ENCODE peak calls at places on chromosome 15, in seven cellular contexts. O, S, E, K, Z, X and Y are unnamed samples.

GRCh38 chr15:101293122-101293521 is 1.9 kb downstream of the SNRPA1 start:
- DNase-seq in O (no peak), S (no peak), E (no peak), K (no peak), Z (no peak), X (no peak), Y (peak)

GRCh38 chr15:41498657-41499056 is 5.0 kb downstream of the ITPKA start:
- DNase-seq in O (no peak), S (no peak), E (no peak), K (no peak), Z (no peak), X (no peak), Y (no peak)

GRCh38 chr15:80641384-80641783 is 53.7 kb upstream of the ABHD17C start:
- DNase-seq in O (no peak), S (no peak), E (no peak), K (no peak), Z (no peak), X (no peak), Y (no peak)

GRCh38 chr15:65369651-65370050 is 8.2 kb downstream of the IGDCC3 start:
- DNase-seq in O (no peak), S (no peak), E (no peak), K (no peak), Z (peak), X (peak), Y (no peak)

GRCh38 chr15:73265536-73266153 is 103.1 kb downstream of the HCN4 start:
- DNase-seq in O (no peak), S (peak), E (no peak), K (no peak), Z (peak), X (peak), Y (peak)

GRCh38 chr15:75069301-75069925 is 46.0 kb downstream of the PPCDC start:
- DNase-seq in O (peak), S (no peak), E (peak), K (no peak), Z (no peak), X (no peak), Y (peak)

GRCh38 chr15:40090774-40091455 is 17.8 kb downstream of the BMF start:
- DNase-seq in O (no peak), S (no peak), E (no peak), K (no peak), Z (no peak), X (no peak), Y (no peak)

GRCh38 chr15:77826006-77826695 is 193.4 kb upstream of the LINGO1 start:
- DNase-seq in O (no peak), S (no peak), E (no peak), K (no peak), Z (no peak), X (no peak), Y (no peak)

GRCh38 chr15:94232107-94232506 is 746 bp downstream of the MCTP2 start:
- DNase-seq in O (no peak), S (no peak), E (no peak), K (no peak), Z (no peak), X (no peak), Y (no peak)

DNA sequence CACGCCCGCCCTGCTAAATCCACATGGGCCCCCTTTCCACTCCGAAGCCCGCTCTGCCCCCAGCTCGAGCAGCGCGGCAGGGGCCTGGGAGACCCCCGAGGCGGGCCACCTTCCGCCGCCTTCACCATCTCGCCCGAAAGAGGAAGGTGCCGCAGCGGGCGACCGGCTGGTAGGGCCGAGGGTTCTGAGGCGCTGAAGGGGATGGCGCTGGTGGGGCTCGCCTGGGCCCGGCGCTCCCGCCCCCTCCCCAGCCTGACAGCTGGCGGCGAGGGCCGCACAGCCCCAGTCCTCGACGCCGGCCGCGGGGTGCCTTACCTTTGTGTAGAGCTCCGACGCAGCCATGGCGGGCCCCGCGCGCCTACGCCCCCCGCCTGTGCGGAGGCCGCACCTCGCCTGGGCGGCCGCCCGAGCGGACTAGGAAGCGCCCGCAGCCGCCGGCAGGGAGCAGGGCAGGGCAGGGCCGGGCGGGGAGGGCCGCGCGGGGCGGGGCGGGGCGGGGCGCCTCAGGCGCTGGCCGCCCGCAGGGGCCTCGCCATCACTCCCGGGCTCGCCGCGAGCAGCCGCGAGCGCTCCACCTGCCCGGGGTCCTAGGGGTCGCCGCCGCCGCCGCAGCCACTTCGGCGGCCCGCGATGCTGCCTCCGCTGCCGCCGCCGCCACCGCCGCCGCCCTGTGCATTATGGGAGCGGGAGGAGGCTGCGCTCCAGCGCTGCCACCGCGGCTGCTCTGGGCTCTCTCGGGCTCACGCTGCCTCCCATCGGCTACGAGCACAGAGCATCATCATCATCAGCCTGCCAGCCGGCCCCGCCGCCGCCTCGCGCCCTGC is at the start of gene MYO5A:
- DNase-seq in O (peak), S (peak), E (peak), K (peak), Z (peak), X (peak), Y (peak)
- TF ChIP-seq CTCF in O (peak), S (no peak), E (no peak), K (no peak), Z (no peak), X (no peak), Y (peak)

DNA sequence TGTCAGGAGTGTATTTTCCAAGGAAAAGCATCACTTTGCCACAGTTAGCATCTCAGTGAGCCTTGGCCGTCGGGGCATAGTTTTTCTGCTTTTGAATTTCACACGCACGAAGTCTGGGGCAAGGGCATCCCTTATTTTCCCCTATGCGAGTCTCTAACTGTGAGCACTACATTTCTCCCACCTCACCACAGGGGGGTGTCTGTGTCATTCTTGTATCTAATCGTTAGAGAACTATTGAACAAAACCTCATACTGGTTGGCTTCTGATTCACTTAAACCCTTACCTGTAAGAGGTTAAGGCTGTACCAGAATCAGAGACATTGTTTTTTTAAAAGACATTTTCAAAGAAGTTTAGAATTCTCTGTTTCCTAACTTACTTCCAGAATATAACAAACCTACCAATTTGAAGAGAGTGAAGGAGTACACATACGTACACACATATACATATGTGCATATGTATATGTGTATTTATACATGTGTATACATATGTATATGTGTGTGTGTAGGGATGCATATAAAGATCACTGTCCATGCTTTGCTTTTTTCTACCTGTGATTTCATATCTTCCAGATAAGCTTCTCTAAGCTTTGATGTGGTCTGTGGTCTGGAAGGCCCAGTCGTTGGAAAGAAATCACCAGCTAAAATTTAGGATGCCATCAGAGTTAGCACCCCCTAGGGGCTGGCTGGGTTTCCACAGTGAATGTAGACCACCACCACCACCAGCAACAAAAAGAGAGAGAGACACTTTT is 49.4 kb downstream of the MYZAP start:
- DNase-seq in O (no peak), S (peak), E (no peak), K (peak), Z (no peak), X (no peak), Y (peak)
- TF ChIP-seq CTCF in O (peak), S (peak), E (peak), K (peak), Z (peak), X (peak), Y (peak)

GRCh38 chr15:31489801-31490646 is 163.4 kb downstream of the KLF13 start:
- DNase-seq in O (peak), S (peak), E (no peak), K (no peak), Z (peak), X (no peak), Y (peak)
- TF ChIP-seq CTCF in O (peak), S (peak), E (peak), K (peak), Z (peak), X (peak), Y (peak)

GRCh38 chr15:83398591-83398990 is 48.5 kb upstream of the SH3GL3 start:
- DNase-seq in O (no peak), S (no peak), E (no peak), K (peak), Z (no peak), X (no peak), Y (no peak)

GRCh38 chr15:83396071-83396470 is 51.1 kb upstream of the SH3GL3 start:
- DNase-seq in O (no peak), S (peak), E (no peak), K (no peak), Z (peak), X (peak), Y (no peak)
- TF ChIP-seq CTCF in O (no peak), S (no peak), E (no peak), K (no peak), Z (peak), X (no peak), Y (no peak)

DNA sequence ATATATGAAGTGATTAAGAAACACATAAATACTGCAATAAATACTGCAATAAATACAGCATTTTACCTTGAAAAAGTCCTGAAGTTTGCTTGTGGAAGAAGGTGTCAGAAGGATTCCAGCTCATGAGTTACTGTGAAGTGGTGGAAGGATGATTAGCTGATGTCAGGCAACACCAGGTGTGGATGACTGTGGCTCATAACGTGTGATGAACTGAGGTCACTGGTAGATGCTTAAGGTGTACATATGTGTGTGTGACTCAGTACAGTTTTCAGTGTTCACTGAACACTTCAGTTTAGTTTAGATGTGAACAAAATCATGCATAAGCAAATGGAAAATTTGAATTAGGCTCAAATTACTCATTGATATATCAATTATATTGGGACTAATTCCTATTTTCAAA is 1045.0 kb downstream of the NTRK3 start:
- DNase-seq in O (no peak), S (no peak), E (no peak), K (no peak), Z (no peak), X (no peak), Y (no peak)
- TF ChIP-seq CTCF in O (no peak), S (no peak), E (no peak), K (no peak), Z (no peak), X (no peak), Y (no peak)

GRCh38 chr15:70870066-70870465 is 16.1 kb upstream of the LARP6 start:
- DNase-seq in O (peak), S (peak), E (no peak), K (no peak), Z (no peak), X (no peak), Y (peak)

GRCh38 chr15:70875001-70875782 is 17.0 kb downstream of the THAP10 start:
- DNase-seq in O (no peak), S (peak), E (no peak), K (no peak), Z (no peak), X (no peak), Y (no peak)

GRCh38 chr15:70876011-70876410 is 16.2 kb downstream of the THAP10 start:
- DNase-seq in O (peak), S (no peak), E (no peak), K (no peak), Z (no peak), X (no peak), Y (peak)

GRCh38 chr15:70876683-70877082 is 15.6 kb downstream of the THAP10 start:
- DNase-seq in O (no peak), S (no peak), E (no peak), K (no peak), Z (no peak), X (no peak), Y (no peak)

GRCh38 chr15:70873232-70874054 is 18.8 kb downstream of the THAP10 start:
- DNase-seq in O (no peak), S (no peak), E (no peak), K (no peak), Z (no peak), X (no peak), Y (no peak)
- TF ChIP-seq CTCF in O (no peak), S (no peak), E (no peak), K (no peak), Z (no peak), X (no peak), Y (no peak)

DNA sequence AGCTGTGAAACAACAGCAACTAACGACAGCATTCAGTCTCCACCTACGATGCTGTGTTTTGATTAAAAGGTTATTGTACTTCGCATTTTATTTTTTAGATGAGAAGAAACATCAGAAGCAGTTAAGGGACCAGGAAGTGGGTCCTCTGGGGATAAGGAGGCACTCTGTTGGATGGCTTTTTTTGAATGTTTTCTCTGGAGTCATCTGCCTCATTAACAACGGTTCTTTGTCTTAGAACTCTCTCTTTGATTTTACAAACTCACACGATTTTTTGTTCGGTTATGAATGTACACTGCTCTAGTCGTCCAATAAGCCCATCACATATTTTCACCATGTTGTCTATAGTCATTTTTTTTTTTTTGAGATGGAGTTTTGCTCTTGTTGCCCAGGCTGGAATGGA is 36.0 kb upstream of the ARPIN start:
- DNase-seq in O (no peak), S (no peak), E (no peak), K (no peak), Z (no peak), X (no peak), Y (no peak)
- TF ChIP-seq CTCF in O (no peak), S (no peak), E (no peak), K (no peak), Z (no peak), X (no peak), Y (no peak)

DNA sequence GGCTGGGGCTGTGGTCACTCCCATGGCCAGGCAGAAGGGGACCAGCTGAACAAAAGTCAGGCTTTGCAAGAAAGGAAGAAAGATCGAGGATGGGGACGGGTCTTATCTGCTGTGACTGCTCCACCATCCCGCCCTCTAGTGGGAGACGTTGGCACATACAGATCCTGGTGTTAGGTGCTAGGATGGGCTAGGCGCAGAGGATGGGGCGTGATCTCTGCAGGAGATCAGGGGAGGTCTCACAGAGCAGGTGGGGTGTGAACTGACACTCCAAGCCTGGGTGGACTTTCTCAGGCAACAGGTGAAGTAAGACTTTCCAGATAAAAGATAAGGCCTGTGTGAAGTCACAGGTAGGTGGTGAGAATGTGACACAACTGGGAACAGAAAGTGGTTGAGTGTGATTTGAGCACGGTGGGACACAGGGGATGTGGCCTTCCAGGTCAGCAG is 141.9 kb upstream of the SMAD3 start:
- DNase-seq in O (no peak), S (no peak), E (no peak), K (no peak), Z (peak), X (peak), Y (peak)
- TF ChIP-seq CTCF in O (peak), S (peak), E (peak), K (peak), Z (peak), X (peak), Y (peak)

GRCh38 chr15:33608714-33609113 is 297.9 kb downstream of the RYR3 start:
- DNase-seq in O (no peak), S (no peak), E (no peak), K (no peak), Z (no peak), X (no peak), Y (no peak)
- TF ChIP-seq CTCF in O (no peak), S (peak), E (no peak), K (peak), Z (peak), X (no peak), Y (no peak)

GRCh38 chr15:97992831-97993230 is 32.3 kb downstream of the ARRDC4 start:
- DNase-seq in O (no peak), S (no peak), E (no peak), K (no peak), Z (no peak), X (no peak), Y (no peak)

GRCh38 chr15:97995192-97995591 is 34.7 kb downstream of the ARRDC4 start:
- DNase-seq in O (no peak), S (no peak), E (no peak), K (no peak), Z (no peak), X (no peak), Y (no peak)

GRCh38 chr15:97993310-97993738 is 32.8 kb downstream of the ARRDC4 start:
- DNase-seq in O (no peak), S (peak), E (no peak), K (no peak), Z (no peak), X (no peak), Y (no peak)

GRCh38 chr15:97989330-97989729 is 28.8 kb downstream of the ARRDC4 start:
- DNase-seq in O (no peak), S (no peak), E (no peak), K (no peak), Z (no peak), X (no peak), Y (no peak)

DNA sequence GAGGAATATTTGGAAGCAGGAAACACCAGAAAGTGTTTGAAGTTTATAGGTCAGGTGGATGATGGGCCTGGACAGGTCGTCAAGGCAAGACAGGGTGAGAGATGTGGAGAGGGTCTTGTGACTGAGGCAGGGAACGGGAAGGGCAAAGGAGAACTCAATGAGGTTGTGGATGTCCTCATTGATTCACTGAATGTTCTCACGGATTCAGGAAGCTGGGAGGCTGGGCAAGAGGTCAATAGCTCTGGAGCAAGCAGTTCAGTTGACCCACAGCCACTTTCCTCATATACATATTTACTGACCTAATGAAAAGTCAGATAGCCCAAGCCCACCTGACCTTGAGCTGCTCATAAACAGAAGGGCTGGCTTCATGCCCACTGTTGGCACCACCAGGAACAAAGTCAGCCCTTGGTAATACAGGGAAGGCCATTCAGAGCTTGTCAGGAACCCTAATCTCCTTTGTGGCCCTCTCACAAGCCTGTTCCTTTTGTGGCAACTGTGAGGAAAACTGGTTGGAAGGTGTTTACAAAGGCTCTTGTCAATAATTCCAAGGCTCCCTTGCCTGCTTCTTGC is 31.6 kb downstream of the ARRDC4 start:
- DNase-seq in O (no peak), S (no peak), E (no peak), K (no peak), Z (no peak), X (no peak), Y (no peak)
- TF ChIP-seq CTCF in O (no peak), S (no peak), E (no peak), K (no peak), Z (no peak), X (no peak), Y (no peak)